ENCODE peak calls at places on chromosomes 1 and 21, in four cellular contexts. T is cerebellar cortex; O is activated T-cell treated with anti-CD3 and anti-CD28 coated beads, Interleukin-2, amount 50 U/mL, for 48 hours; U is ELF-1. R is an unnamed sample.

GRCh38 chr1:43632135-43632670 is 17.7 kb upstream of the KDM4A start:
- DNase-seq in T (no peak), O (no peak), U (no peak), R (no peak)

GRCh38 chr1:22832414-22832786 is 121.8 kb downstream of the EPHB2 start:
- DNase-seq in T (no peak), O (no peak), U (no peak), R (no peak)

GRCh38 chr21:42195378-42196031 is 23.4 kb upstream of the ABCG1 start:
- DNase-seq in O (no peak), T (no peak), U (no peak), R (no peak)

GRCh38 chr21:21216013-21216412 is 217.8 kb downstream of the NCAM2 start:
- DNase-seq in T (no peak), U (no peak), O (no peak), R (no peak)

GRCh38 chr1:2226525-2227340 is 1.4 kb upstream of the SKI start:
- DNase-seq in T (no peak), U (no peak), O (no peak), R (no peak)

GRCh38 chr1:203490607-203491006 is 3.3 kb upstream of the OPTC start:
- DNase-seq in O (no peak), U (no peak), T (no peak), R (no peak)

GRCh38 chr1:214548988-214549387 is 2.4 kb downstream of the PTPN14 start:
- DNase-seq in T (no peak), O (no peak), U (no peak), R (no peak)

GRCh38 chr1:216944864-216945505 is 221.8 kb upstream of the ESRRG start:
- DNase-seq in T (no peak), O (no peak), U (no peak), R (no peak)

GRCh38 chr1:239924741-239925350 is 166.8 kb upstream of the FMN2 start:
- DNase-seq in U (no peak), T (no peak), O (no peak), R (no peak)

GRCh38 chr1:2231667-2232254 is 3.6 kb downstream of the SKI start:
- DNase-seq in O (peak), T (peak), U (peak), R (peak)

GRCh38 chr1:8874230-8875201 is 4.0 kb downstream of the ENO1 start:
- DNase-seq in O (peak), T (no peak), U (no peak), R (no peak)

GRCh38 chr1:231272880-231273279 is 31.9 kb downstream of the GNPAT start:
- DNase-seq in U (no peak), T (no peak), O (peak), R (no peak)

GRCh38 chr1:114668784-114669561 is 876 bp downstream of the DENND2C start:
- DNase-seq in U (no peak), T (no peak), O (peak), R (no peak)

GRCh38 chr1:197671140-197671539 is 104.1 kb downstream of the DENND1B start:
- DNase-seq in T (no peak), O (no peak), U (no peak), R (no peak)

GRCh38 chr1:15706751-15707150 is 22.6 kb downstream of the PLEKHM2 start:
- DNase-seq in U (no peak), T (no peak), O (no peak), R (no peak)

GRCh38 chr1:61853545-61853944 is 111.3 kb downstream of the PATJ start:
- DNase-seq in T (no peak), O (no peak), U (no peak), R (no peak)

GRCh38 chr1:114505148-114505561 is 5.8 kb downstream of the TRIM33 start:
- DNase-seq in T (no peak), U (peak), O (no peak), R (no peak)

GRCh38 chr1:232110281-232111090 is 483.9 kb downstream of the DISC1 start:
- DNase-seq in T (no peak), O (no peak), U (peak), R (no peak)

GRCh38 chr1:34266127-34266951 is 89.6 kb downstream of the C1orf94 start:
- DNase-seq in U (peak), T (peak), O (no peak), R (no peak)

GRCh38 chr1:1596493-1597274 is 3.3 kb downstream of the FNDC10 start:
- DNase-seq in O (no peak), T (no peak), U (no peak), R (no peak)

GRCh38 chr1:13699510-13699909 is 478 bp upstream of the PRDM2 start:
- DNase-seq in O (peak), U (no peak), T (no peak), R (no peak)

GRCh38 chr1:17185485-17185860 is 19.5 kb upstream of the PADI1 start:
- DNase-seq in T (no peak), U (no peak), O (no peak), R (no peak)

GRCh38 chr1:103063911-103064310 is 44.4 kb downstream of the COL11A1 start:
- DNase-seq in U (no peak), O (no peak), T (no peak), R (no peak)

GRCh38 chr1:66331641-66332523 is 202.1 kb upstream of the SGIP1 start:
- DNase-seq in O (peak), T (no peak), U (peak), R (peak)

GRCh38 chr1:6342031-6342430 is 51.5 kb downstream of the ACOT7 start:
- DNase-seq in T (no peak), U (no peak), O (no peak), R (no peak)

GRCh38 chr1:54158071-54158470 is 5.3 kb upstream of the CDCP2 start:
- DNase-seq in T (no peak), U (no peak), O (no peak), R (no peak)

GRCh38 chr1:183279835-183280234 is 93.8 kb downstream of the LAMC2 start:
- DNase-seq in O (no peak), U (peak), T (no peak), R (no peak)

GRCh38 chr1:44330935-44331334 is 24.1 kb downstream of the ERI3 start:
- DNase-seq in U (no peak), O (no peak), T (no peak), R (no peak)

GRCh38 chr1:28437260-28437923 is 67.9 kb downstream of the PHACTR4 start:
- DNase-seq in U (no peak), O (no peak), T (no peak), R (no peak)

GRCh38 chr1:182397653-182398388 is 2.6 kb downstream of the TEDDM1 start:
- DNase-seq in U (no peak), T (no peak), O (no peak), R (no peak)

GRCh38 chr1:70727891-70728443 is 316.9 kb downstream of the CTH start:
- DNase-seq in T (no peak), O (no peak), U (peak), R (no peak)

GRCh38 chr1:155079487-155080249 is 1.0 kb downstream of the EFNA3 start:
- DNase-seq in T (no peak), U (peak), O (peak), R (no peak)

GRCh38 chr1:167501513-167502191 is 16.7 kb downstream of the CD247 start:
- DNase-seq in T (no peak), O (peak), U (no peak), R (no peak)

GRCh38 chr1:191388283-191388682 is 770.0 kb upstream of the RGS18 start:
- DNase-seq in U (no peak), T (no peak), O (no peak), R (no peak)

GRCh38 chr1:40317394-40318074 is 448 bp upstream of the COL9A2 start:
- DNase-seq in T (no peak), O (no peak), U (peak), R (no peak)

GRCh38 chr1:3112526-3112925 is 43.5 kb downstream of the PRDM16 start:
- DNase-seq in O (no peak), U (no peak), T (no peak), R (no peak)

GRCh38 chr1:80047791-80048190 is 1041.3 kb upstream of the ADGRL4 start:
- DNase-seq in T (no peak), O (no peak), U (no peak), R (no peak)